ENCODE peak calls at places on chromosomes 3 and 15, in ten cellular contexts. O is EL; T is ureter; Y is naive thymus-derived CD8-positive, alpha-beta T cell; K is NCI-H1930; S is AG08395; B is central memory CD4-positive, alpha-beta T cell; P is left cardiac atrium; J is lower lobe of right lung; F is A549. D is an unnamed sample.

GRCh38 chr15:37856109-37856508 is 78.3 kb upstream of the TMCO5A start:
- DNase-seq in B (no peak), F (no peak), K (no peak), T (no peak), S (no peak), Y (no peak), J (no peak), P (no peak), O (no peak), D (no peak)

GRCh38 chr3:25594007-25594502 is 70.7 kb downstream of the TOP2B start:
- DNase-seq in Y (peak; percentile 27), F (no peak), B (peak; percentile 12), T (no peak), O (peak; percentile 74), J (no peak), S (peak; percentile 69), P (peak; percentile 39), K (no peak), D (peak; percentile 65)

GRCh38 chr3:139540686-139541085 is 1.1 kb upstream of the RBP1 start:
- DNase-seq in P (no peak), O (no peak), T (no peak), B (no peak), J (no peak), F (no peak), S (no peak), Y (no peak), K (no peak), D (no peak)

GRCh38 chr15:101122806-101123205 is 129.0 kb downstream of the CHSY1 start:
- DNase-seq in S (no peak), P (no peak), J (no peak), Y (no peak), K (no peak), F (no peak), B (no peak), O (no peak), T (no peak), D (no peak)

GRCh38 chr15:59296181-59296617 is 76.5 kb downstream of the MYO1E start:
- DNase-seq in P (no peak), O (peak; percentile 96), J (no peak), T (no peak), S (peak; percentile 85), B (no peak), F (no peak), Y (no peak), K (no peak), D (peak; percentile 70)

GRCh38 chr3:27559835-27560234 is 75.7 kb upstream of the SLC4A7 start:
- DNase-seq in Y (no peak), B (no peak), T (no peak), J (no peak), S (peak; percentile 81), K (no peak), O (peak; percentile 83), F (no peak), P (peak; percentile 67), D (peak; percentile 83)

GRCh38 chr3:192825657-192826200 is 91.9 kb downstream of the MB21D2 start:
- DNase-seq in Y (no peak), T (no peak), S (no peak), B (no peak), O (no peak), P (peak; percentile 32), J (peak; percentile 61), F (no peak), K (no peak), D (peak; percentile 34)

GRCh38 chr15:82952156-82953081 is at the start of gene HOMER2:
- DNase-seq in J (peak; percentile 58), K (peak; percentile 5), P (peak; percentile 25), Y (peak; percentile 2), F (peak; percentile 57), B (no peak), O (peak; percentile 19), S (peak; percentile 59), T (no peak), D (peak; percentile 82)

GRCh38 chr3:13547591-13548371 is 1.1 kb upstream of the FBLN2 start:
- DNase-seq in J (no peak), K (no peak), Y (no peak), P (peak; percentile 30), S (no peak), F (no peak), O (no peak), B (no peak), T (peak; percentile 62), D (no peak)

GRCh38 chr3:165259518-165260193 is 63.5 kb upstream of the SLITRK3 start:
- DNase-seq in J (no peak), Y (no peak), S (no peak), F (no peak), O (no peak), T (no peak), K (no peak), B (no peak), P (no peak), D (no peak)

GRCh38 chr3:5037828-5038227 is 58.6 kb downstream of the BHLHE40 start:
- DNase-seq in P (no peak), J (no peak), O (no peak), F (no peak), Y (no peak), B (no peak), T (no peak), K (no peak), S (no peak), D (no peak)

GRCh38 chr3:45084361-45084760 is 58.3 kb downstream of the CLEC3B start:
- DNase-seq in P (no peak), K (no peak), O (no peak), T (no peak), J (no peak), B (no peak), S (no peak), F (no peak), Y (no peak), D (no peak)

GRCh38 chr3:12399226-12399625 is 85.1 kb upstream of the TSEN2 start:
- DNase-seq in K (no peak), S (no peak), Y (no peak), F (no peak), B (no peak), O (no peak), J (no peak), T (no peak), P (no peak), D (no peak)

GRCh38 chr15:68650901-68651709 is 72.3 kb downstream of the CORO2B start:
- DNase-seq in T (no peak), J (peak; percentile 66), S (no peak), K (no peak), B (no peak), Y (no peak), O (no peak), F (peak; percentile 90), P (peak; percentile 65), D (peak; percentile 42)

GRCh38 chr3:79236488-79236887 is 531.3 kb downstream of the ROBO1 start:
- DNase-seq in K (no peak), P (no peak), F (no peak), T (no peak), Y (no peak), S (no peak), O (peak; percentile 25), J (no peak), B (no peak), D (no peak)